ENCODE peak calls at places on chromosomes 16 and 17, in six cellular contexts. One of them, this sample, is unnamed.
A peak's percentile ranks its signal among the peaks of the same experiment; 100 is the strongest.

GRCh38 chr17:28685366-28685765 is 23.4 kb downstream of the SUPT6H start:
- DNase-seq in left colon: no peak
- DNase-seq in AG04449: no peak
- DNase-seq in HS-5: no peak
- DNase-seq in EL: no peak
- DNase-seq in stimulated activated CD4-positive, alpha-beta T cell treated with anti-CD3 and anti-CD28 coated beads, Interleukin-2, amount 100 ng/mL, for 48 hours: no peak
- DNase-seq in this sample: no peak

GRCh38 chr17:75105269-75106080 is 4.3 kb upstream of the ARMC7 start:
- DNase-seq in left colon: peak; percentile 67
- DNase-seq in HS-5: no peak
- DNase-seq in AG04449: no peak
- DNase-seq in EL: peak; percentile 36
- DNase-seq in stimulated activated CD4-positive, alpha-beta T cell treated with anti-CD3 and anti-CD28 coated beads, Interleukin-2, amount 100 ng/mL, for 48 hours: no peak
- DNase-seq in this sample: no peak

GRCh38 chr16:31177136-31177535 is 2.8 kb upstream of the FUS start:
- DNase-seq in left colon: no peak
- DNase-seq in stimulated activated CD4-positive, alpha-beta T cell treated with anti-CD3 and anti-CD28 coated beads, Interleukin-2, amount 100 ng/mL, for 48 hours: no peak
- DNase-seq in EL: peak; percentile 53
- DNase-seq in AG04449: no peak
- DNase-seq in HS-5: no peak
- DNase-seq in this sample: peak; percentile 29

GRCh38 chr16:69501956-69502457 is 63.8 kb upstream of the NFAT5 start:
- DNase-seq in stimulated activated CD4-positive, alpha-beta T cell treated with anti-CD3 and anti-CD28 coated beads, Interleukin-2, amount 100 ng/mL, for 48 hours: no peak
- DNase-seq in left colon: no peak
- DNase-seq in EL: no peak
- DNase-seq in AG04449: no peak
- DNase-seq in HS-5: no peak
- DNase-seq in this sample: no peak

GRCh38 chr17:19285218-19285900 is 48.2 kb downstream of the EPN2 start:
- DNase-seq in stimulated activated CD4-positive, alpha-beta T cell treated with anti-CD3 and anti-CD28 coated beads, Interleukin-2, amount 100 ng/mL, for 48 hours: no peak
- DNase-seq in HS-5: no peak
- DNase-seq in left colon: no peak
- DNase-seq in EL: no peak
- DNase-seq in AG04449: no peak
- DNase-seq in this sample: no peak

GRCh38 chr16:10990378-10990777 is 46.0 kb downstream of the CLEC16A start:
- DNase-seq in left colon: no peak
- DNase-seq in stimulated activated CD4-positive, alpha-beta T cell treated with anti-CD3 and anti-CD28 coated beads, Interleukin-2, amount 100 ng/mL, for 48 hours: no peak
- DNase-seq in HS-5: no peak
- DNase-seq in EL: no peak
- DNase-seq in AG04449: no peak
- DNase-seq in this sample: no peak

GRCh38 chr17:16915752-16916556 is 56.0 kb downstream of the TNFRSF13B start:
- DNase-seq in left colon: peak; percentile 59
- DNase-seq in HS-5: no peak
- DNase-seq in EL: peak; percentile 66
- DNase-seq in AG04449: no peak
- DNase-seq in stimulated activated CD4-positive, alpha-beta T cell treated with anti-CD3 and anti-CD28 coated beads, Interleukin-2, amount 100 ng/mL, for 48 hours: peak; percentile 18
- DNase-seq in this sample: no peak

GRCh38 chr17:10278218-10278617 is 79.8 kb upstream of the GAS7 start:
- DNase-seq in AG04449: no peak
- DNase-seq in HS-5: no peak
- DNase-seq in stimulated activated CD4-positive, alpha-beta T cell treated with anti-CD3 and anti-CD28 coated beads, Interleukin-2, amount 100 ng/mL, for 48 hours: no peak
- DNase-seq in EL: no peak
- DNase-seq in left colon: no peak
- DNase-seq in this sample: no peak

GRCh38 chr17:7745748-7746470 is 28.4 kb downstream of the DNAH2 start:
- DNase-seq in stimulated activated CD4-positive, alpha-beta T cell treated with anti-CD3 and anti-CD28 coated beads, Interleukin-2, amount 100 ng/mL, for 48 hours: no peak
- DNase-seq in EL: peak; percentile 95
- DNase-seq in AG04449: peak; percentile 23
- DNase-seq in HS-5: peak; percentile 89
- DNase-seq in left colon: no peak
- DNase-seq in this sample: peak; percentile 87

GRCh38 chr16:11129378-11129781 is 126.6 kb downstream of the SOCS1 start:
- DNase-seq in HS-5: no peak
- DNase-seq in AG04449: no peak
- DNase-seq in left colon: no peak
- DNase-seq in stimulated activated CD4-positive, alpha-beta T cell treated with anti-CD3 and anti-CD28 coated beads, Interleukin-2, amount 100 ng/mL, for 48 hours: no peak
- DNase-seq in EL: no peak
- DNase-seq in this sample: no peak

GRCh38 chr16:29899516-29900101 is at the start of gene SEZ6L2:
- DNase-seq in left colon: peak; percentile 90
- DNase-seq in HS-5: peak; percentile 79
- DNase-seq in AG04449: peak; percentile 12
- DNase-seq in stimulated activated CD4-positive, alpha-beta T cell treated with anti-CD3 and anti-CD28 coated beads, Interleukin-2, amount 100 ng/mL, for 48 hours: peak; percentile 85
- DNase-seq in EL: peak; percentile 95
- DNase-seq in this sample: peak; percentile 47

GRCh38 chr16:15639061-15639568 is 3.8 kb downstream of the MARF1 start:
- DNase-seq in left colon: no peak
- DNase-seq in EL: no peak
- DNase-seq in AG04449: no peak
- DNase-seq in stimulated activated CD4-positive, alpha-beta T cell treated with anti-CD3 and anti-CD28 coated beads, Interleukin-2, amount 100 ng/mL, for 48 hours: no peak
- DNase-seq in HS-5: no peak
- DNase-seq in this sample: no peak

GRCh38 chr16:67441907-67442306 is 11.0 kb downstream of the HSD11B2 start:
- DNase-seq in AG04449: no peak
- DNase-seq in HS-5: no peak
- DNase-seq in left colon: no peak
- DNase-seq in EL: no peak
- DNase-seq in stimulated activated CD4-positive, alpha-beta T cell treated with anti-CD3 and anti-CD28 coated beads, Interleukin-2, amount 100 ng/mL, for 48 hours: no peak
- DNase-seq in this sample: no peak

GRCh38 chr16:13892301-13892700 is 27.7 kb upstream of the ERCC4 start:
- DNase-seq in EL: no peak
- DNase-seq in stimulated activated CD4-positive, alpha-beta T cell treated with anti-CD3 and anti-CD28 coated beads, Interleukin-2, amount 100 ng/mL, for 48 hours: no peak
- DNase-seq in left colon: no peak
- DNase-seq in HS-5: no peak
- DNase-seq in AG04449: no peak
- DNase-seq in this sample: no peak

GRCh38 chr17:44324571-44325275 is at the start of gene SLC25A39:
- DNase-seq in AG04449: no peak
- DNase-seq in stimulated activated CD4-positive, alpha-beta T cell treated with anti-CD3 and anti-CD28 coated beads, Interleukin-2, amount 100 ng/mL, for 48 hours: peak; percentile 97
- DNase-seq in EL: peak; percentile 92
- DNase-seq in HS-5: peak; percentile 61
- DNase-seq in left colon: peak; percentile 92
- DNase-seq in this sample: no peak

GRCh38 chr16:50419116-50419515 is 50.3 kb upstream of the BRD7 start:
- DNase-seq in HS-5: no peak
- DNase-seq in EL: no peak
- DNase-seq in AG04449: no peak
- DNase-seq in stimulated activated CD4-positive, alpha-beta T cell treated with anti-CD3 and anti-CD28 coated beads, Interleukin-2, amount 100 ng/mL, for 48 hours: no peak
- DNase-seq in left colon: no peak
- DNase-seq in this sample: no peak

This sample was measured in HFF-Myc.